ENCODE peak calls at places on chromosomes 16 and 17, in seven cellular contexts. One of them, this sample, is unnamed.
A peak's percentile ranks its signal among the peaks of the same experiment; 100 is the strongest.

GRCh38 chr16:49654425-49654824 is 201.5 kb downstream of the ZNF423 start:
- DNase-seq in body of pancreas: no peak
- DNase-seq in ascending aorta: no peak
- DNase-seq in thoracic aorta: no peak
- DNase-seq in heart left ventricle: no peak
- DNase-seq in HepG2: no peak
- DNase-seq in MM.1S: no peak
- DNase-seq in this sample: no peak

GRCh38 chr16:57846078-57846697 is 43.9 kb upstream of the KIFC3 start:
- DNase-seq in thoracic aorta: no peak
- DNase-seq in body of pancreas: peak; percentile 62
- DNase-seq in HepG2: no peak
- DNase-seq in ascending aorta: no peak
- DNase-seq in MM.1S: peak; percentile 87
- DNase-seq in heart left ventricle: no peak
- DNase-seq in this sample: no peak

GRCh38 chr17:50468120-50469004 is at the start of gene CHAD:
- DNase-seq in body of pancreas: no peak
- DNase-seq in MM.1S: no peak
- DNase-seq in ascending aorta: no peak
- DNase-seq in heart left ventricle: no peak
- DNase-seq in thoracic aorta: no peak
- DNase-seq in HepG2: no peak
- DNase-seq in this sample: no peak

GRCh38 chr17:78340183-78340955 is 19.5 kb downstream of the SOCS3 start:
- DNase-seq in HepG2: no peak
- DNase-seq in heart left ventricle: peak; percentile 26
- DNase-seq in thoracic aorta: no peak
- DNase-seq in MM.1S: no peak
- DNase-seq in body of pancreas: no peak
- DNase-seq in ascending aorta: no peak
- DNase-seq in this sample: no peak

GRCh38 chr16:12341423-12341822 is 364.9 kb downstream of the SNX29 start:
- DNase-seq in body of pancreas: no peak
- DNase-seq in HepG2: peak; percentile 68
- DNase-seq in ascending aorta: no peak
- DNase-seq in thoracic aorta: no peak
- DNase-seq in heart left ventricle: no peak
- DNase-seq in MM.1S: no peak
- DNase-seq in this sample: peak; percentile 20

GRCh38 chr17:56807723-56808122 is 26.0 kb downstream of the C17orf67 start:
- DNase-seq in HepG2: no peak
- DNase-seq in MM.1S: no peak
- DNase-seq in body of pancreas: no peak
- DNase-seq in heart left ventricle: no peak
- DNase-seq in ascending aorta: no peak
- DNase-seq in thoracic aorta: no peak
- DNase-seq in this sample: no peak

GRCh38 chr17:44960654-44961053 is 7.4 kb downstream of the C1QL1 start:
- DNase-seq in heart left ventricle: no peak
- DNase-seq in ascending aorta: no peak
- DNase-seq in MM.1S: no peak
- DNase-seq in body of pancreas: no peak
- DNase-seq in HepG2: no peak
- DNase-seq in thoracic aorta: no peak
- DNase-seq in this sample: no peak

GRCh38 chr17:45277992-45278391 is 16.1 kb upstream of the SPATA32 start:
- DNase-seq in MM.1S: no peak
- DNase-seq in heart left ventricle: no peak
- DNase-seq in ascending aorta: no peak
- DNase-seq in thoracic aorta: no peak
- DNase-seq in HepG2: no peak
- DNase-seq in body of pancreas: peak; percentile 68
- DNase-seq in this sample: peak; percentile 64

GRCh38 chr17:143785-144281 is 6.5 kb downstream of the SCGB1C2 start:
- DNase-seq in HepG2: peak; percentile 48
- DNase-seq in MM.1S: peak; percentile 64
- DNase-seq in ascending aorta: peak; percentile 82
- DNase-seq in body of pancreas: peak; percentile 86
- DNase-seq in heart left ventricle: peak; percentile 92
- DNase-seq in thoracic aorta: no peak
- DNase-seq in this sample: peak; percentile 63

GRCh38 chr16:23286131-23286532 is 16.0 kb upstream of the SCNN1B start:
- DNase-seq in ascending aorta: no peak
- DNase-seq in body of pancreas: no peak
- DNase-seq in heart left ventricle: no peak
- DNase-seq in HepG2: no peak
- DNase-seq in thoracic aorta: no peak
- DNase-seq in MM.1S: no peak
- DNase-seq in this sample: peak; percentile 53

GRCh38 chr16:9053006-9053601 is 38.3 kb upstream of the HAPSTR1 start:
- DNase-seq in MM.1S: no peak
- DNase-seq in HepG2: peak; percentile 92
- DNase-seq in thoracic aorta: peak; percentile 20
- DNase-seq in body of pancreas: peak; percentile 62
- DNase-seq in ascending aorta: peak; percentile 73
- DNase-seq in heart left ventricle: peak; percentile 65
- DNase-seq in this sample: peak; percentile 38

GRCh38 chr17:77644181-77644972 is 314.1 kb upstream of the TNRC6C start:
- DNase-seq in thoracic aorta: no peak
- DNase-seq in MM.1S: no peak
- DNase-seq in ascending aorta: peak; percentile 52
- DNase-seq in HepG2: no peak
- DNase-seq in body of pancreas: no peak
- DNase-seq in heart left ventricle: no peak
- DNase-seq in this sample: no peak

GRCh38 chr17:60383379-60383778 is 8.6 kb downstream of the USP32 start:
- DNase-seq in body of pancreas: no peak
- DNase-seq in heart left ventricle: no peak
- DNase-seq in ascending aorta: no peak
- DNase-seq in thoracic aorta: no peak
- DNase-seq in MM.1S: no peak
- DNase-seq in HepG2: no peak
- DNase-seq in this sample: no peak

GRCh38 chr16:46768809-46769208 is 20.7 kb upstream of the MYLK3 start:
- DNase-seq in heart left ventricle: no peak
- DNase-seq in thoracic aorta: no peak
- DNase-seq in HepG2: no peak
- DNase-seq in ascending aorta: no peak
- DNase-seq in MM.1S: no peak
- DNase-seq in body of pancreas: no peak
- DNase-seq in this sample: no peak

GRCh38 chr16:12323007-12323699 is 346.6 kb downstream of the SNX29 start:
- DNase-seq in ascending aorta: no peak
- DNase-seq in heart left ventricle: no peak
- DNase-seq in HepG2: no peak
- DNase-seq in body of pancreas: no peak
- DNase-seq in thoracic aorta: no peak
- DNase-seq in MM.1S: no peak
- DNase-seq in this sample: no peak

DNA sequence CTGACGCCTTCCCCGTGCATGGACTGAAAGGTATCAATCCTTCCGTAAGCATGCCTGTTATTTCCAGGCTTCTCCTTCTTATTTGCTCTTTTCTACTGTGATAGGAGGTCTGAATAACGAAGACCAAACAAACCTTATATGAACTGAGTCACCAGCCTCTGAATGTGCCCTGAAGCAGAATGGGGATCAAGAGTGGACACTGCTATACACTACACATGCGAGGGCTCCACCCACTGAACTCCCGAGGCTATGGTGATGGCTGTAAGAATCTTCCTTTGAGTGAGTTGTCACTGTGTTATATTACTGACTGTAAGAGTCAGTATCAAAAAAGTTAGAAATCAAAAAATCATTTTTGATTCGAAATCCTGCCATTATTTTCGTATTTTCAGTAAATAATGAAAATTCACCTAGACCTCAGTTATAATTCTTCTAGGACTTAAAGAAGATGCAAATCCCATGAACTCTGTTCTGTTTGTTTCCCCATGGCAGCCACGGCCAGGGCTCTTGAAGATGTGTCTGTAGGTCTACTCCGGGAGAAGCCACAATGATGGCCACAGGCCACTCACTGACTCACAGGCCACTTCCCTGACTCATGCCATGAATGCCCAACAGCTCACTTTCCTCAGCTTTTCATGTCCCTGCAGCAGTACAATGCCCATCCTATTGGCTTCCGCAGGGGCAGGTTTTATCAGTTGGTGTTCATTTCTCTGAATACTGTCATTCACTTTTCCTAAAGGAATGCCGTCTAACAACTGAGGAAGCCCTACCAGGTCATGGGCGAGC is 54.7 kb downstream of the ZZEF1 start:
- DNase-seq in HepG2: no peak
- DNase-seq in ascending aorta: no peak
- DNase-seq in thoracic aorta: no peak
- DNase-seq in body of pancreas: no peak
- DNase-seq in heart left ventricle: no peak
- DNase-seq in MM.1S: no peak
- DNase-seq in this sample: peak; percentile 30
- H3K36me3 ChIP-seq in HepG2: peaks cover 9% of the 10 kb centered on the region
- H3K36me3 ChIP-seq in ascending aorta: peaks cover 76% of the 10 kb centered on the region
- H3K36me3 ChIP-seq in thoracic aorta: peaks cover 72% of the 10 kb centered on the region
- H3K36me3 ChIP-seq in body of pancreas: peaks cover 47% of the 10 kb centered on the region
- H3K36me3 ChIP-seq in heart left ventricle: peaks cover 94% of the 10 kb centered on the region
- H3K36me3 ChIP-seq in MM.1S: peaks cover 15% of the 10 kb centered on the region
- H3K36me3 ChIP-seq in this sample: peaks cover 19% of the 10 kb centered on the region

GRCh38 chr17:35913611-35914010 is 17.0 kb downstream of the RDM1 start:
- DNase-seq in heart left ventricle: no peak
- DNase-seq in thoracic aorta: no peak
- DNase-seq in body of pancreas: no peak
- DNase-seq in MM.1S: no peak
- DNase-seq in ascending aorta: no peak
- DNase-seq in HepG2: no peak
- DNase-seq in this sample: no peak
- H3K9me3 ChIP-seq in heart left ventricle: no peaks in the 10 kb centered on the region
- H3K9me3 ChIP-seq in thoracic aorta: no peaks in the 10 kb centered on the region
- H3K9me3 ChIP-seq in body of pancreas: no peaks in the 10 kb centered on the region
- H3K9me3 ChIP-seq in MM.1S: no peaks in the 10 kb centered on the region
- H3K9me3 ChIP-seq in ascending aorta: no peaks in the 10 kb centered on the region
- H3K9me3 ChIP-seq in HepG2: no peaks in the 10 kb centered on the region
- H3K9me3 ChIP-seq in this sample: no peaks in the 10 kb centered on the region

GRCh38 chr16:1090620-1091587 is 5.1 kb downstream of the C1QTNF8 start:
- DNase-seq in heart left ventricle: no peak
- DNase-seq in thoracic aorta: no peak
- DNase-seq in MM.1S: no peak
- DNase-seq in ascending aorta: no peak
- DNase-seq in HepG2: peak; percentile 60
- DNase-seq in body of pancreas: peak; percentile 45
- DNase-seq in this sample: no peak
- H3K27me3 ChIP-seq in heart left ventricle: no peaks in the 10 kb centered on the region
- H3K27me3 ChIP-seq in thoracic aorta: no peaks in the 10 kb centered on the region
- H3K27me3 ChIP-seq in MM.1S: peaks cover 44% of the 10 kb centered on the region
- H3K27me3 ChIP-seq in ascending aorta: no peaks in the 10 kb centered on the region
- H3K27me3 ChIP-seq in HepG2: peaks cover 4% of the 10 kb centered on the region
- H3K27me3 ChIP-seq in body of pancreas: no peaks in the 10 kb centered on the region
- H3K27me3 ChIP-seq in this sample: peaks cover 37% of the 10 kb centered on the region

GRCh38 chr16:67146523-67147357 is 4.1 kb downstream of the B3GNT9 start:
- DNase-seq in thoracic aorta: no peak
- DNase-seq in heart left ventricle: no peak
- DNase-seq in ascending aorta: no peak
- DNase-seq in HepG2: no peak
- DNase-seq in body of pancreas: no peak
- DNase-seq in MM.1S: no peak
- DNase-seq in this sample: no peak

GRCh38 chr16:67144943-67145342 is 5.9 kb downstream of the B3GNT9 start:
- DNase-seq in ascending aorta: no peak
- DNase-seq in body of pancreas: no peak
- DNase-seq in heart left ventricle: no peak
- DNase-seq in HepG2: no peak
- DNase-seq in MM.1S: no peak
- DNase-seq in thoracic aorta: no peak
- DNase-seq in this sample: no peak

GRCh38 chr16:67145746-67146145 is 5.1 kb downstream of the B3GNT9 start:
- DNase-seq in thoracic aorta: no peak
- DNase-seq in ascending aorta: no peak
- DNase-seq in heart left ventricle: no peak
- DNase-seq in body of pancreas: no peak
- DNase-seq in MM.1S: no peak
- DNase-seq in HepG2: no peak
- DNase-seq in this sample: no peak

GRCh38 chr16:67141391-67141790 is 9.4 kb downstream of the B3GNT9 start:
- DNase-seq in thoracic aorta: no peak
- DNase-seq in body of pancreas: no peak
- DNase-seq in ascending aorta: no peak
- DNase-seq in heart left ventricle: no peak
- DNase-seq in HepG2: no peak
- DNase-seq in MM.1S: no peak
- DNase-seq in this sample: no peak

GRCh38 chr16:67142342-67142741 is 8.5 kb downstream of the B3GNT9 start:
- DNase-seq in thoracic aorta: no peak
- DNase-seq in MM.1S: no peak
- DNase-seq in body of pancreas: no peak
- DNase-seq in heart left ventricle: no peak
- DNase-seq in HepG2: no peak
- DNase-seq in ascending aorta: no peak
- DNase-seq in this sample: no peak
- H3K36me3 ChIP-seq in thoracic aorta: peaks cover 75% of the 10 kb centered on the region
- H3K36me3 ChIP-seq in MM.1S: peaks cover 4% of the 10 kb centered on the region
- H3K36me3 ChIP-seq in body of pancreas: peaks cover 40% of the 10 kb centered on the region
- H3K36me3 ChIP-seq in heart left ventricle: peaks cover 100% of the 10 kb centered on the region
- H3K36me3 ChIP-seq in HepG2: peaks cover 81% of the 10 kb centered on the region
- H3K36me3 ChIP-seq in ascending aorta: peaks cover 93% of the 10 kb centered on the region
- H3K36me3 ChIP-seq in this sample: peaks cover 7% of the 10 kb centered on the region

This sample was measured in MG63.